ENCODE peak calls at places on chromosome 7, in ten cellular contexts. One of them, this sample, is unnamed.
A peak's percentile ranks its signal among the peaks of the same experiment; 100 is the strongest.

GRCh38 chr7:47591655-47592572 is 10.0 kb upstream of the TNS3 start:
- DNase-seq in T-helper 17 cell: no peak
- DNase-seq in T-helper 1 cell: no peak
- DNase-seq in sigmoid colon: no peak
- DNase-seq in A549: peak; percentile 96
- DNase-seq in T-helper 2 cell: no peak
- DNase-seq in brain pericyte: no peak
- DNase-seq in epithelial cell of prostate: no peak
- DNase-seq in stimulated activated CD4-positive, alpha-beta T cell treated with anti-CD3 and anti-CD28 coated beads, Interleukin-4, amount 100 ng/mL, for 48 hours: no peak
- DNase-seq in stimulated activated naive CD8-positive, alpha-beta T cell treated with anti-CD3 and anti-CD28 coated beads, Interleukin-15, Interleukin-2, amounts not matched to agents 100 U/mL and 50 U/mL, for 24 hours: no peak
- DNase-seq in this sample: peak; percentile 41

GRCh38 chr7:42285383-42285824 is 48.4 kb upstream of the GLI3 start:
- DNase-seq in stimulated activated naive CD8-positive, alpha-beta T cell treated with anti-CD3 and anti-CD28 coated beads, Interleukin-15, Interleukin-2, amounts not matched to agents 100 U/mL and 50 U/mL, for 24 hours: no peak
- DNase-seq in T-helper 17 cell: no peak
- DNase-seq in T-helper 2 cell: no peak
- DNase-seq in A549: no peak
- DNase-seq in brain pericyte: no peak
- DNase-seq in sigmoid colon: no peak
- DNase-seq in stimulated activated CD4-positive, alpha-beta T cell treated with anti-CD3 and anti-CD28 coated beads, Interleukin-4, amount 100 ng/mL, for 48 hours: no peak
- DNase-seq in epithelial cell of prostate: no peak
- DNase-seq in T-helper 1 cell: no peak
- DNase-seq in this sample: peak; percentile 40

GRCh38 chr7:22127835-22128527 is 182.3 kb upstream of the CDCA7L start:
- DNase-seq in stimulated activated naive CD8-positive, alpha-beta T cell treated with anti-CD3 and anti-CD28 coated beads, Interleukin-15, Interleukin-2, amounts not matched to agents 100 U/mL and 50 U/mL, for 24 hours: no peak
- DNase-seq in brain pericyte: no peak
- DNase-seq in sigmoid colon: no peak
- DNase-seq in stimulated activated CD4-positive, alpha-beta T cell treated with anti-CD3 and anti-CD28 coated beads, Interleukin-4, amount 100 ng/mL, for 48 hours: no peak
- DNase-seq in T-helper 17 cell: no peak
- DNase-seq in T-helper 2 cell: no peak
- DNase-seq in epithelial cell of prostate: no peak
- DNase-seq in T-helper 1 cell: no peak
- DNase-seq in A549: no peak
- DNase-seq in this sample: no peak

GRCh38 chr7:90624128-90624980 is 28.2 kb downstream of the CDK14 start:
- DNase-seq in stimulated activated naive CD8-positive, alpha-beta T cell treated with anti-CD3 and anti-CD28 coated beads, Interleukin-15, Interleukin-2, amounts not matched to agents 100 U/mL and 50 U/mL, for 24 hours: no peak
- DNase-seq in stimulated activated CD4-positive, alpha-beta T cell treated with anti-CD3 and anti-CD28 coated beads, Interleukin-4, amount 100 ng/mL, for 48 hours: no peak
- DNase-seq in T-helper 2 cell: no peak
- DNase-seq in sigmoid colon: no peak
- DNase-seq in brain pericyte: no peak
- DNase-seq in T-helper 1 cell: no peak
- DNase-seq in A549: no peak
- DNase-seq in epithelial cell of prostate: no peak
- DNase-seq in T-helper 17 cell: no peak
- DNase-seq in this sample: peak; percentile 58

GRCh38 chr7:151247016-151247580 is 1.4 kb downstream of the SMARCD3 start:
- DNase-seq in T-helper 17 cell: no peak
- DNase-seq in stimulated activated CD4-positive, alpha-beta T cell treated with anti-CD3 and anti-CD28 coated beads, Interleukin-4, amount 100 ng/mL, for 48 hours: no peak
- DNase-seq in epithelial cell of prostate: no peak
- DNase-seq in stimulated activated naive CD8-positive, alpha-beta T cell treated with anti-CD3 and anti-CD28 coated beads, Interleukin-15, Interleukin-2, amounts not matched to agents 100 U/mL and 50 U/mL, for 24 hours: no peak
- DNase-seq in A549: no peak
- DNase-seq in T-helper 2 cell: no peak
- DNase-seq in T-helper 1 cell: no peak
- DNase-seq in sigmoid colon: no peak
- DNase-seq in brain pericyte: no peak
- DNase-seq in this sample: peak; percentile 50

GRCh38 chr7:24035653-24036414 is 248.2 kb upstream of the NPY start:
- DNase-seq in T-helper 17 cell: no peak
- DNase-seq in T-helper 2 cell: no peak
- DNase-seq in stimulated activated CD4-positive, alpha-beta T cell treated with anti-CD3 and anti-CD28 coated beads, Interleukin-4, amount 100 ng/mL, for 48 hours: no peak
- DNase-seq in brain pericyte: no peak
- DNase-seq in T-helper 1 cell: no peak
- DNase-seq in sigmoid colon: no peak
- DNase-seq in epithelial cell of prostate: no peak
- DNase-seq in stimulated activated naive CD8-positive, alpha-beta T cell treated with anti-CD3 and anti-CD28 coated beads, Interleukin-15, Interleukin-2, amounts not matched to agents 100 U/mL and 50 U/mL, for 24 hours: no peak
- DNase-seq in A549: no peak
- DNase-seq in this sample: peak; percentile 36

GRCh38 chr7:49483142-49483541 is 290.3 kb upstream of the VWC2 start:
- DNase-seq in stimulated activated CD4-positive, alpha-beta T cell treated with anti-CD3 and anti-CD28 coated beads, Interleukin-4, amount 100 ng/mL, for 48 hours: no peak
- DNase-seq in stimulated activated naive CD8-positive, alpha-beta T cell treated with anti-CD3 and anti-CD28 coated beads, Interleukin-15, Interleukin-2, amounts not matched to agents 100 U/mL and 50 U/mL, for 24 hours: no peak
- DNase-seq in T-helper 17 cell: no peak
- DNase-seq in sigmoid colon: no peak
- DNase-seq in A549: peak; percentile 1
- DNase-seq in T-helper 1 cell: no peak
- DNase-seq in epithelial cell of prostate: no peak
- DNase-seq in brain pericyte: no peak
- DNase-seq in T-helper 2 cell: no peak
- DNase-seq in this sample: no peak

GRCh38 chr7:155277385-155277994 is 20.2 kb upstream of the INSIG1 start:
- DNase-seq in stimulated activated CD4-positive, alpha-beta T cell treated with anti-CD3 and anti-CD28 coated beads, Interleukin-4, amount 100 ng/mL, for 48 hours: peak; percentile 11
- DNase-seq in epithelial cell of prostate: no peak
- DNase-seq in T-helper 1 cell: peak; percentile 65
- DNase-seq in A549: no peak
- DNase-seq in sigmoid colon: no peak
- DNase-seq in stimulated activated naive CD8-positive, alpha-beta T cell treated with anti-CD3 and anti-CD28 coated beads, Interleukin-15, Interleukin-2, amounts not matched to agents 100 U/mL and 50 U/mL, for 24 hours: no peak
- DNase-seq in T-helper 2 cell: no peak
- DNase-seq in T-helper 17 cell: no peak
- DNase-seq in brain pericyte: no peak
- DNase-seq in this sample: no peak

GRCh38 chr7:77826300-77826699 is 27.7 kb downstream of the PHTF2 start:
- DNase-seq in epithelial cell of prostate: no peak
- DNase-seq in brain pericyte: no peak
- DNase-seq in T-helper 2 cell: no peak
- DNase-seq in T-helper 17 cell: no peak
- DNase-seq in sigmoid colon: no peak
- DNase-seq in A549: no peak
- DNase-seq in stimulated activated CD4-positive, alpha-beta T cell treated with anti-CD3 and anti-CD28 coated beads, Interleukin-4, amount 100 ng/mL, for 48 hours: no peak
- DNase-seq in T-helper 1 cell: no peak
- DNase-seq in stimulated activated naive CD8-positive, alpha-beta T cell treated with anti-CD3 and anti-CD28 coated beads, Interleukin-15, Interleukin-2, amounts not matched to agents 100 U/mL and 50 U/mL, for 24 hours: no peak
- DNase-seq in this sample: no peak

GRCh38 chr7:148686312-148686937 is 12.3 kb upstream of the CUL1 start:
- DNase-seq in T-helper 17 cell: no peak
- DNase-seq in stimulated activated CD4-positive, alpha-beta T cell treated with anti-CD3 and anti-CD28 coated beads, Interleukin-4, amount 100 ng/mL, for 48 hours: no peak
- DNase-seq in brain pericyte: no peak
- DNase-seq in stimulated activated naive CD8-positive, alpha-beta T cell treated with anti-CD3 and anti-CD28 coated beads, Interleukin-15, Interleukin-2, amounts not matched to agents 100 U/mL and 50 U/mL, for 24 hours: no peak
- DNase-seq in A549: no peak
- DNase-seq in T-helper 2 cell: no peak
- DNase-seq in epithelial cell of prostate: no peak
- DNase-seq in sigmoid colon: no peak
- DNase-seq in T-helper 1 cell: no peak
- DNase-seq in this sample: no peak

GRCh38 chr7:29442146-29442545 is 121.5 kb upstream of the PRR15 start:
- DNase-seq in T-helper 17 cell: no peak
- DNase-seq in brain pericyte: no peak
- DNase-seq in sigmoid colon: no peak
- DNase-seq in T-helper 2 cell: no peak
- DNase-seq in stimulated activated CD4-positive, alpha-beta T cell treated with anti-CD3 and anti-CD28 coated beads, Interleukin-4, amount 100 ng/mL, for 48 hours: no peak
- DNase-seq in T-helper 1 cell: no peak
- DNase-seq in stimulated activated naive CD8-positive, alpha-beta T cell treated with anti-CD3 and anti-CD28 coated beads, Interleukin-15, Interleukin-2, amounts not matched to agents 100 U/mL and 50 U/mL, for 24 hours: no peak
- DNase-seq in epithelial cell of prostate: no peak
- DNase-seq in A549: no peak
- DNase-seq in this sample: no peak

GRCh38 chr7:107078517-107078966 is 34.0 kb downstream of the PRKAR2B start:
- DNase-seq in sigmoid colon: no peak
- DNase-seq in T-helper 2 cell: no peak
- DNase-seq in T-helper 17 cell: no peak
- DNase-seq in brain pericyte: no peak
- DNase-seq in stimulated activated CD4-positive, alpha-beta T cell treated with anti-CD3 and anti-CD28 coated beads, Interleukin-4, amount 100 ng/mL, for 48 hours: no peak
- DNase-seq in epithelial cell of prostate: peak; percentile 16
- DNase-seq in A549: peak; percentile 57
- DNase-seq in stimulated activated naive CD8-positive, alpha-beta T cell treated with anti-CD3 and anti-CD28 coated beads, Interleukin-15, Interleukin-2, amounts not matched to agents 100 U/mL and 50 U/mL, for 24 hours: no peak
- DNase-seq in T-helper 1 cell: no peak
- DNase-seq in this sample: peak; percentile 76

GRCh38 chr7:3994764-3995163 is 687.3 kb upstream of the FOXK1 start:
- DNase-seq in T-helper 17 cell: no peak
- DNase-seq in brain pericyte: no peak
- DNase-seq in stimulated activated naive CD8-positive, alpha-beta T cell treated with anti-CD3 and anti-CD28 coated beads, Interleukin-15, Interleukin-2, amounts not matched to agents 100 U/mL and 50 U/mL, for 24 hours: no peak
- DNase-seq in sigmoid colon: no peak
- DNase-seq in stimulated activated CD4-positive, alpha-beta T cell treated with anti-CD3 and anti-CD28 coated beads, Interleukin-4, amount 100 ng/mL, for 48 hours: no peak
- DNase-seq in A549: no peak
- DNase-seq in T-helper 2 cell: no peak
- DNase-seq in T-helper 1 cell: no peak
- DNase-seq in epithelial cell of prostate: no peak
- DNase-seq in this sample: no peak

GRCh38 chr7:4690953-4691856 is 9.1 kb downstream of the FOXK1 start:
- DNase-seq in T-helper 1 cell: no peak
- DNase-seq in A549: no peak
- DNase-seq in brain pericyte: no peak
- DNase-seq in stimulated activated CD4-positive, alpha-beta T cell treated with anti-CD3 and anti-CD28 coated beads, Interleukin-4, amount 100 ng/mL, for 48 hours: no peak
- DNase-seq in stimulated activated naive CD8-positive, alpha-beta T cell treated with anti-CD3 and anti-CD28 coated beads, Interleukin-15, Interleukin-2, amounts not matched to agents 100 U/mL and 50 U/mL, for 24 hours: no peak
- DNase-seq in T-helper 17 cell: no peak
- DNase-seq in sigmoid colon: no peak
- DNase-seq in epithelial cell of prostate: no peak
- DNase-seq in T-helper 2 cell: no peak
- DNase-seq in this sample: no peak

GRCh38 chr7:134461921-134462320 is 3.0 kb upstream of the AKR1B1 start:
- DNase-seq in T-helper 17 cell: no peak
- DNase-seq in T-helper 1 cell: no peak
- DNase-seq in brain pericyte: no peak
- DNase-seq in epithelial cell of prostate: no peak
- DNase-seq in stimulated activated naive CD8-positive, alpha-beta T cell treated with anti-CD3 and anti-CD28 coated beads, Interleukin-15, Interleukin-2, amounts not matched to agents 100 U/mL and 50 U/mL, for 24 hours: no peak
- DNase-seq in sigmoid colon: no peak
- DNase-seq in stimulated activated CD4-positive, alpha-beta T cell treated with anti-CD3 and anti-CD28 coated beads, Interleukin-4, amount 100 ng/mL, for 48 hours: no peak
- DNase-seq in T-helper 2 cell: no peak
- DNase-seq in A549: no peak
- DNase-seq in this sample: no peak

GRCh38 chr7:5773661-5774086 is 7.8 kb downstream of the RNF216 start:
- DNase-seq in A549: peak; percentile 55
- DNase-seq in T-helper 2 cell: no peak
- DNase-seq in stimulated activated CD4-positive, alpha-beta T cell treated with anti-CD3 and anti-CD28 coated beads, Interleukin-4, amount 100 ng/mL, for 48 hours: peak; percentile 45
- DNase-seq in T-helper 1 cell: peak; percentile 22
- DNase-seq in stimulated activated naive CD8-positive, alpha-beta T cell treated with anti-CD3 and anti-CD28 coated beads, Interleukin-15, Interleukin-2, amounts not matched to agents 100 U/mL and 50 U/mL, for 24 hours: peak; percentile 73
- DNase-seq in epithelial cell of prostate: peak; percentile 60
- DNase-seq in T-helper 17 cell: no peak
- DNase-seq in brain pericyte: no peak
- DNase-seq in sigmoid colon: peak; percentile 71
- DNase-seq in this sample: peak; percentile 92

GRCh38 chr7:73512018-73512780 is 9.9 kb downstream of the BAZ1B start:
- DNase-seq in stimulated activated naive CD8-positive, alpha-beta T cell treated with anti-CD3 and anti-CD28 coated beads, Interleukin-15, Interleukin-2, amounts not matched to agents 100 U/mL and 50 U/mL, for 24 hours: no peak
- DNase-seq in A549: no peak
- DNase-seq in brain pericyte: peak; percentile 75
- DNase-seq in T-helper 1 cell: no peak
- DNase-seq in T-helper 17 cell: no peak
- DNase-seq in epithelial cell of prostate: no peak
- DNase-seq in sigmoid colon: no peak
- DNase-seq in T-helper 2 cell: no peak
- DNase-seq in stimulated activated CD4-positive, alpha-beta T cell treated with anti-CD3 and anti-CD28 coated beads, Interleukin-4, amount 100 ng/mL, for 48 hours: no peak
- DNase-seq in this sample: no peak

GRCh38 chr7:135733603-135734342 is 5.8 kb upstream of the SLC13A4 start:
- DNase-seq in stimulated activated CD4-positive, alpha-beta T cell treated with anti-CD3 and anti-CD28 coated beads, Interleukin-4, amount 100 ng/mL, for 48 hours: no peak
- DNase-seq in T-helper 2 cell: no peak
- DNase-seq in T-helper 1 cell: no peak
- DNase-seq in brain pericyte: no peak
- DNase-seq in T-helper 17 cell: no peak
- DNase-seq in stimulated activated naive CD8-positive, alpha-beta T cell treated with anti-CD3 and anti-CD28 coated beads, Interleukin-15, Interleukin-2, amounts not matched to agents 100 U/mL and 50 U/mL, for 24 hours: no peak
- DNase-seq in sigmoid colon: no peak
- DNase-seq in A549: no peak
- DNase-seq in epithelial cell of prostate: no peak
- DNase-seq in this sample: no peak

GRCh38 chr7:2260820-2261219 is 18.8 kb downstream of the NUDT1 start:
- DNase-seq in A549: peak; percentile 52
- DNase-seq in epithelial cell of prostate: peak; percentile 37
- DNase-seq in T-helper 2 cell: no peak
- DNase-seq in sigmoid colon: no peak
- DNase-seq in T-helper 17 cell: no peak
- DNase-seq in stimulated activated naive CD8-positive, alpha-beta T cell treated with anti-CD3 and anti-CD28 coated beads, Interleukin-15, Interleukin-2, amounts not matched to agents 100 U/mL and 50 U/mL, for 24 hours: no peak
- DNase-seq in brain pericyte: no peak
- DNase-seq in stimulated activated CD4-positive, alpha-beta T cell treated with anti-CD3 and anti-CD28 coated beads, Interleukin-4, amount 100 ng/mL, for 48 hours: no peak
- DNase-seq in T-helper 1 cell: no peak
- DNase-seq in this sample: peak; percentile 18

GRCh38 chr7:10696064-10696463 is 277.6 kb upstream of the PHF14 start:
- DNase-seq in stimulated activated naive CD8-positive, alpha-beta T cell treated with anti-CD3 and anti-CD28 coated beads, Interleukin-15, Interleukin-2, amounts not matched to agents 100 U/mL and 50 U/mL, for 24 hours: no peak
- DNase-seq in T-helper 17 cell: no peak
- DNase-seq in sigmoid colon: no peak
- DNase-seq in epithelial cell of prostate: no peak
- DNase-seq in T-helper 2 cell: no peak
- DNase-seq in stimulated activated CD4-positive, alpha-beta T cell treated with anti-CD3 and anti-CD28 coated beads, Interleukin-4, amount 100 ng/mL, for 48 hours: no peak
- DNase-seq in A549: no peak
- DNase-seq in brain pericyte: no peak
- DNase-seq in T-helper 1 cell: no peak
- DNase-seq in this sample: no peak

GRCh38 chr7:47803846-47804245 is 144.4 kb downstream of the PKD1L1 start:
- DNase-seq in A549: no peak
- DNase-seq in T-helper 17 cell: no peak
- DNase-seq in stimulated activated naive CD8-positive, alpha-beta T cell treated with anti-CD3 and anti-CD28 coated beads, Interleukin-15, Interleukin-2, amounts not matched to agents 100 U/mL and 50 U/mL, for 24 hours: no peak
- DNase-seq in stimulated activated CD4-positive, alpha-beta T cell treated with anti-CD3 and anti-CD28 coated beads, Interleukin-4, amount 100 ng/mL, for 48 hours: no peak
- DNase-seq in brain pericyte: no peak
- DNase-seq in T-helper 1 cell: no peak
- DNase-seq in sigmoid colon: no peak
- DNase-seq in T-helper 2 cell: no peak
- DNase-seq in epithelial cell of prostate: no peak
- DNase-seq in this sample: no peak

GRCh38 chr7:22657479-22657878 is 69.5 kb upstream of the IL6 start:
- DNase-seq in stimulated activated CD4-positive, alpha-beta T cell treated with anti-CD3 and anti-CD28 coated beads, Interleukin-4, amount 100 ng/mL, for 48 hours: no peak
- DNase-seq in epithelial cell of prostate: no peak
- DNase-seq in stimulated activated naive CD8-positive, alpha-beta T cell treated with anti-CD3 and anti-CD28 coated beads, Interleukin-15, Interleukin-2, amounts not matched to agents 100 U/mL and 50 U/mL, for 24 hours: no peak
- DNase-seq in A549: no peak
- DNase-seq in T-helper 1 cell: no peak
- DNase-seq in T-helper 17 cell: no peak
- DNase-seq in T-helper 2 cell: no peak
- DNase-seq in sigmoid colon: no peak
- DNase-seq in brain pericyte: no peak
- DNase-seq in this sample: no peak

GRCh38 chr7:1999278-1999984 is 233.3 kb downstream of the MAD1L1 start:
- DNase-seq in stimulated activated naive CD8-positive, alpha-beta T cell treated with anti-CD3 and anti-CD28 coated beads, Interleukin-15, Interleukin-2, amounts not matched to agents 100 U/mL and 50 U/mL, for 24 hours: no peak
- DNase-seq in T-helper 2 cell: no peak
- DNase-seq in A549: no peak
- DNase-seq in brain pericyte: no peak
- DNase-seq in stimulated activated CD4-positive, alpha-beta T cell treated with anti-CD3 and anti-CD28 coated beads, Interleukin-4, amount 100 ng/mL, for 48 hours: no peak
- DNase-seq in epithelial cell of prostate: no peak
- DNase-seq in T-helper 1 cell: no peak
- DNase-seq in sigmoid colon: no peak
- DNase-seq in T-helper 17 cell: no peak
- DNase-seq in this sample: no peak

GRCh38 chr7:83824214-83824613 is 175.3 kb upstream of the SEMA3E start:
- DNase-seq in sigmoid colon: no peak
- DNase-seq in brain pericyte: no peak
- DNase-seq in A549: no peak
- DNase-seq in epithelial cell of prostate: peak; percentile 3
- DNase-seq in T-helper 1 cell: no peak
- DNase-seq in stimulated activated naive CD8-positive, alpha-beta T cell treated with anti-CD3 and anti-CD28 coated beads, Interleukin-15, Interleukin-2, amounts not matched to agents 100 U/mL and 50 U/mL, for 24 hours: no peak
- DNase-seq in T-helper 17 cell: no peak
- DNase-seq in T-helper 2 cell: no peak
- DNase-seq in stimulated activated CD4-positive, alpha-beta T cell treated with anti-CD3 and anti-CD28 coated beads, Interleukin-4, amount 100 ng/mL, for 48 hours: no peak
- DNase-seq in this sample: no peak

GRCh38 chr7:128841961-128842673 is 11.9 kb downstream of the FLNC start:
- DNase-seq in stimulated activated CD4-positive, alpha-beta T cell treated with anti-CD3 and anti-CD28 coated beads, Interleukin-4, amount 100 ng/mL, for 48 hours: peak; percentile 51
- DNase-seq in sigmoid colon: no peak
- DNase-seq in T-helper 1 cell: peak; percentile 43
- DNase-seq in brain pericyte: no peak
- DNase-seq in epithelial cell of prostate: no peak
- DNase-seq in T-helper 17 cell: peak; percentile 45
- DNase-seq in stimulated activated naive CD8-positive, alpha-beta T cell treated with anti-CD3 and anti-CD28 coated beads, Interleukin-15, Interleukin-2, amounts not matched to agents 100 U/mL and 50 U/mL, for 24 hours: peak; percentile 72
- DNase-seq in A549: peak; percentile 48
- DNase-seq in T-helper 2 cell: peak; percentile 45
- DNase-seq in this sample: peak; percentile 51